ENCODE peak calls at places on chromosomes 1 and 21, in six cellular contexts. T is AG08395, Z is M059J, B is SJCRH30, F is fibroblast of pulmonary artery, O is H9. W is an unnamed sample.

GRCh38 chr21:42003051-42003461 is 7.1 kb downstream of the ZBTB21 start:
- DNase-seq in Z (peak; percentile 45), F (no peak), B (no peak), T (peak; percentile 43), O (no peak), W (no peak)

GRCh38 chr1:43987159-43988022 is 4.0 kb upstream of the CCDC24 start:
- DNase-seq in B (no peak), T (no peak), F (no peak), O (no peak), Z (no peak), W (no peak)

GRCh38 chr21:36732761-36733160 is 33.8 kb downstream of the SIM2 start:
- DNase-seq in Z (no peak), B (no peak), T (no peak), O (no peak), F (no peak), W (no peak)

GRCh38 chr1:7491089-7491817 is 279.8 kb upstream of the VAMP3 start:
- DNase-seq in B (no peak), O (no peak), Z (peak; percentile 93), F (peak; percentile 44), T (peak; percentile 76), W (peak; percentile 63)

GRCh38 chr1:25896266-25896665 is 10.0 kb downstream of the STMN1 start:
- DNase-seq in B (peak; percentile 55), T (no peak), O (no peak), F (peak; percentile 48), Z (peak; percentile 75), W (peak; percentile 41)

GRCh38 chr1:13813398-13814012 is 113.5 kb downstream of the PRDM2 start:
- DNase-seq in B (no peak), Z (no peak), F (peak; percentile 32), O (peak; percentile 76), T (peak; percentile 30), W (no peak)

GRCh38 chr1:174974711-174975111 is 25.0 kb upstream of the CACYBP start:
- DNase-seq in F (no peak), T (no peak), Z (no peak), O (no peak), B (no peak), W (no peak)

GRCh38 chr21:15203740-15204139 is 138.9 kb upstream of the NRIP1 start:
- DNase-seq in B (no peak), O (no peak), T (no peak), F (no peak), Z (no peak), W (no peak)

GRCh38 chr1:38898653-38899230 is 17.4 kb upstream of the GJA9 start:
- DNase-seq in O (no peak), Z (peak; percentile 45), B (no peak), T (peak; percentile 32), F (no peak), W (no peak)

GRCh38 chr1:21573475-21573874 is 64.3 kb downstream of the ALPL start:
- DNase-seq in Z (no peak), O (no peak), F (no peak), T (no peak), B (no peak), W (no peak)

GRCh38 chr1:179047637-179048002 is 21.9 kb downstream of the FAM20B start:
- DNase-seq in O (no peak), Z (peak; percentile 34), T (no peak), B (no peak), F (no peak), W (no peak)

GRCh38 chr1:232271299-232271698 is 358.6 kb downstream of the SIPA1L2 start:
- DNase-seq in T (no peak), B (no peak), Z (no peak), F (no peak), O (no peak), W (no peak)

GRCh38 chr1:231919900-231920299 is 293.3 kb downstream of the DISC1 start:
- DNase-seq in O (no peak), F (no peak), Z (no peak), B (no peak), T (no peak), W (no peak)

GRCh38 chr1:158248771-158249170 is 5.5 kb upstream of the CD1A start:
- DNase-seq in F (no peak), T (no peak), O (no peak), Z (no peak), B (no peak), W (no peak)

GRCh38 chr1:45012639-45013278 is 705 bp downstream of the UROD start:
- DNase-seq in Z (peak; percentile 90), O (peak; percentile 58), T (peak; percentile 77), B (peak; percentile 78), F (peak; percentile 65), W (peak; percentile 51)

GRCh38 chr21:41481191-41481590 is 26.8 kb downstream of the TMPRSS2 start:
- DNase-seq in O (no peak), Z (no peak), B (no peak), F (peak; percentile 7), T (peak; percentile 38), W (peak; percentile 11)

GRCh38 chr1:3618904-3619671 is 5.7 kb upstream of the TPRG1L start:
- DNase-seq in Z (peak; percentile 72), B (peak; percentile 90), O (peak; percentile 79), F (peak; percentile 80), T (peak; percentile 84), W (peak; percentile 85)

GRCh38 chr1:109472779-109473178 is 6.4 kb downstream of the SYPL2 start:
- DNase-seq in B (no peak), T (no peak), O (no peak), Z (no peak), F (no peak), W (no peak)

GRCh38 chr1:11568687-11569086 is 85.5 kb downstream of the FBXO2 start:
- DNase-seq in F (no peak), O (no peak), Z (peak; percentile 50), B (peak; percentile 60), T (no peak), W (peak; percentile 43)

GRCh38 chr1:225467193-225468020 is 39.6 kb upstream of the LBR start:
- DNase-seq in F (peak; percentile 33), T (no peak), O (no peak), B (no peak), Z (no peak), W (peak; percentile 56)

GRCh38 chr1:38454236-38454635 is 405.3 kb downstream of the RRAGC start:
- DNase-seq in B (peak; percentile 39), O (no peak), Z (peak; percentile 14), T (no peak), F (no peak), W (no peak)

GRCh38 chr1:181139631-181140051 is 51.1 kb downstream of the IER5 start:
- DNase-seq in T (peak; percentile 50), F (no peak), Z (peak; percentile 83), B (no peak), O (no peak), W (peak; percentile 34)

GRCh38 chr1:42177551-42177981 is 13.0 kb upstream of the GUCA2A start:
- DNase-seq in Z (peak; percentile 86), T (peak; percentile 13), O (no peak), F (peak; percentile 84), B (no peak), W (peak; percentile 91)

W was measured in cardiac fibroblast.